ENCODE peak calls at places on chromosomes 16 and 17, in five cellular contexts. G, Z, U, H and E are unnamed samples.

GRCh38 chr16:87297918-87298631 is 19.1 kb downstream of the C16orf95 start:
- DNase-seq in G (peak; percentile 16), Z (no peak), U (peak; percentile 13), H (peak; percentile 52), E (peak; percentile 19)

GRCh38 chr16:22296225-22297113 is 740 bp upstream of the POLR3E start:
- DNase-seq in G (no peak), Z (no peak), U (no peak), H (no peak), E (no peak)

GRCh38 chr17:62970617-62971016 is 4.6 kb downstream of the TANC2 start:
- DNase-seq in G (no peak), Z (no peak), U (no peak), H (no peak), E (no peak)

GRCh38 chr17:43316522-43317142 is 82.2 kb upstream of the ARL4D start:
- DNase-seq in G (peak; percentile 16), Z (no peak), U (no peak), H (peak; percentile 30), E (peak; percentile 62)

GRCh38 chr17:43880420-43880991 is 26.8 kb downstream of the MPP2 start:
- DNase-seq in G (peak; percentile 22), Z (peak; percentile 80), U (peak; percentile 8), H (peak; percentile 68), E (peak; percentile 12)

GRCh38 chr16:25289466-25289865 is 31.8 kb upstream of the ZKSCAN2 start:
- DNase-seq in G (no peak), Z (no peak), U (no peak), H (no peak), E (no peak)

GRCh38 chr16:27355610-27356009 is 41.8 kb downstream of the IL4R start:
- DNase-seq in G (no peak), Z (peak; percentile 64), U (no peak), H (peak; percentile 72), E (no peak)

GRCh38 chr17:27647755-27648154 is 16.8 kb downstream of the LGALS9 start:
- DNase-seq in G (no peak), Z (no peak), U (no peak), H (no peak), E (no peak)